ENCODE peak calls at places on chromosomes 3 and 15, in ten cellular contexts. A is GM13976; B is A673; Z is endothelial cell; I is glutamatergic neuron; M is HAP-1; K is stimulated activated effector memory CD8-positive, alpha-beta T cell treated with anti-CD3 and anti-CD28 coated beads, Interleukin-12 subunit alpha, Interleukin-12 subunit beta, amount 100 ng/mL, for 72 hours; R is NCI-H2029; G is activated naive CD4-positive, alpha-beta T cell; V is stromal cell of bone marrow. Y is an unnamed sample.

GRCh38 chr15:41284425-41285177 is 47.8 kb downstream of the OIP5 start:
- DNase-seq in A (no peak), B (peak), Z (no peak), I (no peak), M (peak), K (no peak), R (no peak), G (no peak), V (no peak), Y (no peak)

GRCh38 chr3:105618561-105618960 is 250.3 kb downstream of the CBLB start:
- DNase-seq in A (no peak), B (no peak), Z (no peak), I (no peak), M (no peak), K (no peak), R (no peak), G (no peak), V (no peak), Y (no peak)

GRCh38 chr15:45180648-45181436 is 6.9 kb downstream of the SHF start:
- DNase-seq in A (no peak), B (no peak), Z (no peak), I (no peak), M (no peak), K (no peak), R (no peak), G (no peak), V (no peak), Y (no peak)

GRCh38 chr3:162034368-162034767 is 537.8 kb downstream of the OTOL1 start:
- DNase-seq in A (no peak), B (no peak), Z (no peak), I (no peak), M (no peak), K (no peak), R (no peak), G (no peak), V (peak), Y (peak)

GRCh38 chr3:37963635-37964034 is 27.0 kb upstream of the VILL start:
- DNase-seq in A (no peak), B (no peak), Z (no peak), I (no peak), M (no peak), K (no peak), R (no peak), G (no peak), V (no peak), Y (no peak)

GRCh38 chr15:62616746-62617145 is 425.8 kb upstream of the TPM1 start:
- DNase-seq in A (no peak), B (no peak), Z (no peak), I (no peak), M (no peak), K (no peak), R (no peak), G (no peak), V (no peak), Y (no peak)

GRCh38 chr15:39579487-39580116 is 1.3 kb upstream of the THBS1 start:
- DNase-seq in A (no peak), B (peak), Z (peak), I (no peak), M (no peak), K (no peak), R (no peak), G (no peak), V (peak), Y (peak)

GRCh38 chr3:126734324-126734723 is 30.3 kb downstream of the CHCHD6 start:
- DNase-seq in A (no peak), B (no peak), Z (no peak), I (no peak), M (no peak), K (no peak), R (no peak), G (no peak), V (no peak), Y (no peak)

GRCh38 chr3:178684881-178685590 is 148.8 kb downstream of the KCNMB2 start:
- DNase-seq in A (no peak), B (peak), Z (peak), I (no peak), M (no peak), K (no peak), R (no peak), G (no peak), V (no peak), Y (no peak)

GRCh38 chr3:107476462-107476861 is 46.3 kb upstream of the BBX start:
- DNase-seq in A (no peak), B (no peak), Z (no peak), I (no peak), M (no peak), K (no peak), R (no peak), G (no peak), V (no peak), Y (no peak)

GRCh38 chr15:40877691-40878090 is 3.7 kb upstream of the RHOV start:
- DNase-seq in A (no peak), B (no peak), Z (no peak), I (no peak), M (no peak), K (no peak), R (no peak), G (no peak), V (no peak), Y (no peak)

GRCh38 chr15:39918688-39919385 is 1.2 kb downstream of the GPR176 start:
- DNase-seq in A (no peak), B (no peak), Z (no peak), I (no peak), M (no peak), K (no peak), R (no peak), G (no peak), V (no peak), Y (peak)

GRCh38 chr3:12175844-12176453 is 17.2 kb upstream of the TIMP4 start:
- DNase-seq in A (peak), B (peak), Z (peak), I (peak), M (peak), K (peak), R (no peak), G (no peak), V (no peak), Y (peak)

GRCh38 chr3:179196700-179197099 is 48.5 kb downstream of the PIK3CA start:
- DNase-seq in A (no peak), B (no peak), Z (no peak), I (no peak), M (no peak), K (no peak), R (no peak), G (no peak), V (no peak), Y (no peak)

GRCh38 chr3:2870714-2871353 is 239.3 kb downstream of the IL5RA start:
- DNase-seq in A (no peak), B (no peak), Z (no peak), I (no peak), M (no peak), K (no peak), R (no peak), G (no peak), V (no peak), Y (no peak)

GRCh38 chr3:36932979-36933378 is 11.9 kb downstream of the TRANK1 start:
- DNase-seq in A (no peak), B (no peak), Z (no peak), I (no peak), M (no peak), K (no peak), R (no peak), G (no peak), V (no peak), Y (no peak)

GRCh38 chr15:47717036-47717611 is at the start of gene SEMA6D:
- DNase-seq in A (peak), B (peak), Z (peak), I (peak), M (peak), K (no peak), R (peak), G (no peak), V (peak), Y (peak)

GRCh38 chr3:196241704-196242103 is 25.4 kb downstream of the SLC51A start:
- DNase-seq in A (no peak), B (no peak), Z (no peak), I (no peak), M (no peak), K (no peak), R (no peak), G (no peak), V (no peak), Y (no peak)

GRCh38 chr3:115562636-115563267 is 60.6 kb upstream of the GAP43 start:
- DNase-seq in A (no peak), B (no peak), Z (no peak), I (no peak), M (no peak), K (no peak), R (no peak), G (no peak), V (no peak), Y (no peak)

GRCh38 chr15:40912478-40912877 is 16.7 kb upstream of the DLL4 start:
- DNase-seq in A (no peak), B (no peak), Z (no peak), I (no peak), M (no peak), K (no peak), R (no peak), G (no peak), V (no peak), Y (no peak)

GRCh38 chr15:70290708-70291107 is 193.0 kb upstream of the TLE3 start:
- DNase-seq in A (no peak), B (no peak), Z (no peak), I (no peak), M (no peak), K (no peak), R (no peak), G (no peak), V (no peak), Y (no peak)

GRCh38 chr3:128763967-128764366 is 38.0 kb downstream of the RAB7A start:
- DNase-seq in A (no peak), B (no peak), Z (no peak), I (no peak), M (no peak), K (peak), R (no peak), G (no peak), V (no peak), Y (no peak)

GRCh38 chr3:60752800-60753199 is 498.5 kb downstream of the FHIT start:
- DNase-seq in A (no peak), B (no peak), Z (no peak), I (no peak), M (no peak), K (no peak), R (no peak), G (no peak), V (no peak), Y (no peak)

GRCh38 chr3:159486580-159486979 is 502.1 kb upstream of the IL12A start:
- DNase-seq in A (no peak), B (no peak), Z (peak), I (no peak), M (no peak), K (no peak), R (no peak), G (no peak), V (no peak), Y (peak)

GRCh38 chr3:147618636-147619035 is 209.5 kb downstream of the ZIC1 start:
- DNase-seq in A (no peak), B (no peak), Z (no peak), I (no peak), M (no peak), K (no peak), R (no peak), G (no peak), V (no peak), Y (no peak)

GRCh38 chr3:30188713-30189112 is 417.7 kb upstream of the TGFBR2 start:
- DNase-seq in A (no peak), B (peak), Z (no peak), I (no peak), M (no peak), K (no peak), R (peak), G (no peak), V (no peak), Y (no peak)

GRCh38 chr3:157573780-157574378 is 70.7 kb upstream of the VEPH1 start:
- DNase-seq in A (no peak), B (no peak), Z (no peak), I (no peak), M (no peak), K (no peak), R (no peak), G (no peak), V (no peak), Y (peak)

GRCh38 chr3:44950273-44950672 is 25.7 kb downstream of the ZDHHC3 start:
- DNase-seq in A (no peak), B (peak), Z (no peak), I (peak), M (peak), K (no peak), R (no peak), G (no peak), V (no peak), Y (no peak)

GRCh38 chr15:77786956-77787355 is 154.2 kb upstream of the LINGO1 start:
- DNase-seq in A (no peak), B (no peak), Z (no peak), I (no peak), M (no peak), K (no peak), R (no peak), G (no peak), V (no peak), Y (no peak)

GRCh38 chr3:168121175-168121853 is 25.6 kb upstream of the GOLIM4 start:
- DNase-seq in A (no peak), B (no peak), Z (no peak), I (no peak), M (no peak), K (no peak), R (no peak), G (no peak), V (peak), Y (no peak)

Y was measured in RCC 7860.